ENCODE peak calls at places on chromosome 22, in seven cellular contexts. R is suprapubic skin, K is breast epithelium, F is transverse colon, S is endothelial cell of umbilical vein, I is stomach, L is sigmoid colon. U is an unnamed sample.

GRCh38 chr22:26360169-26360885 is 68.7 kb upstream of the ASPHD2 start:
- DNase-seq in R (peak; percentile 69), K (peak; percentile 49), F (peak; percentile 74), S (peak; percentile 87), I (peak; percentile 72), L (peak; percentile 73), U (peak; percentile 66)

GRCh38 chr22:44391026-44391425 is 78.3 kb upstream of the SHISAL1 start:
- DNase-seq in R (peak; percentile 38), K (no peak), F (no peak), S (no peak), I (no peak), L (no peak), U (no peak)

GRCh38 chr22:44245438-44245837 is 64.7 kb downstream of the PARVG start:
- DNase-seq in R (no peak), K (peak; percentile 12), F (no peak), S (no peak), I (peak; percentile 3), L (no peak), U (no peak)

GRCh38 chr22:49838771-49839717 is 11.4 kb upstream of the BRD1 start:
- DNase-seq in R (no peak), K (no peak), F (peak; percentile 61), S (no peak), I (no peak), L (no peak), U (no peak)

GRCh38 chr22:32618461-32619140 is 144.0 kb downstream of the FBXO7 start:
- DNase-seq in R (no peak), K (peak; percentile 48), F (peak; percentile 37), S (no peak), I (no peak), L (peak; percentile 90), U (no peak)

GRCh38 chr22:17411213-17411612 is 42.0 kb downstream of the CECR2 start:
- DNase-seq in R (no peak), K (no peak), F (no peak), S (no peak), I (no peak), L (no peak), U (no peak)

GRCh38 chr22:48782326-48782725 is 1045.3 kb downstream of the BRD1 start:
- DNase-seq in R (no peak), K (no peak), F (no peak), S (no peak), I (no peak), L (no peak), U (no peak)

GRCh38 chr22:36334081-36334831 is 53.5 kb downstream of the MYH9 start:
- DNase-seq in R (no peak), K (no peak), F (peak; percentile 52), S (no peak), I (no peak), L (peak; percentile 85), U (no peak)

GRCh38 chr22:29647954-29648737 is 44.7 kb downstream of the NF2 start:
- DNase-seq in R (no peak), K (peak; percentile 38), F (no peak), S (no peak), I (no peak), L (no peak), U (no peak)

GRCh38 chr22:50526849-50527801 is 1.7 kb upstream of the SCO2 start:
- DNase-seq in R (no peak), K (peak; percentile 51), F (peak; percentile 74), S (no peak), I (peak; percentile 72), L (peak; percentile 82), U (no peak)

GRCh38 chr22:29205598-29206371 is at the start of gene EMID1:
- DNase-seq in R (no peak), K (no peak), F (peak; percentile 47), S (peak; percentile 10), I (peak; percentile 61), L (peak; percentile 76), U (no peak)

GRCh38 chr22:41508770-41509170 is 35.5 kb downstream of the POLR3H start:
- DNase-seq in R (no peak), K (no peak), F (no peak), S (no peak), I (no peak), L (peak; percentile 75), U (no peak)

GRCh38 chr22:41512421-41513194 is 31.7 kb downstream of the POLR3H start:
- DNase-seq in R (no peak), K (no peak), F (no peak), S (no peak), I (no peak), L (no peak), U (no peak)

GRCh38 chr22:41504397-41504796 is 35.5 kb downstream of the ACO2 start:
- DNase-seq in R (no peak), K (no peak), F (no peak), S (no peak), I (no peak), L (no peak), U (no peak)

GRCh38 chr22:41511521-41511968 is 32.7 kb downstream of the POLR3H start:
- DNase-seq in R (no peak), K (no peak), F (no peak), S (no peak), I (no peak), L (no peak), U (no peak)

GRCh38 chr22:41507330-41508063 is 36.8 kb downstream of the POLR3H start:
- DNase-seq in R (no peak), K (no peak), F (no peak), S (no peak), I (no peak), L (no peak), U (no peak)
- H3K27ac ChIP-seq in R (no peak overlapping the region), K (no peak overlapping the region), F (no peak overlapping the region), S (no peak overlapping the region), I (no peak overlapping the region), L (no peak overlapping the region), U (no peak overlapping the region)

GRCh38 chr22:45452565-45453449 is 39.3 kb downstream of the RIBC2 start:
- DNase-seq in R (no peak), K (no peak), F (no peak), S (no peak), I (no peak), L (no peak), U (no peak)

GRCh38 chr22:45448431-45448830 is 34.9 kb downstream of the RIBC2 start:
- DNase-seq in R (peak; percentile 89), K (no peak), F (no peak), S (no peak), I (no peak), L (peak; percentile 79), U (no peak)

GRCh38 chr22:45451988-45452387 is 38.5 kb downstream of the RIBC2 start:
- DNase-seq in R (no peak), K (no peak), F (no peak), S (no peak), I (no peak), L (no peak), U (no peak)

GRCh38 chr22:45450101-45450785 is 36.8 kb downstream of the RIBC2 start:
- DNase-seq in R (no peak), K (no peak), F (no peak), S (no peak), I (no peak), L (no peak), U (no peak)

DNA sequence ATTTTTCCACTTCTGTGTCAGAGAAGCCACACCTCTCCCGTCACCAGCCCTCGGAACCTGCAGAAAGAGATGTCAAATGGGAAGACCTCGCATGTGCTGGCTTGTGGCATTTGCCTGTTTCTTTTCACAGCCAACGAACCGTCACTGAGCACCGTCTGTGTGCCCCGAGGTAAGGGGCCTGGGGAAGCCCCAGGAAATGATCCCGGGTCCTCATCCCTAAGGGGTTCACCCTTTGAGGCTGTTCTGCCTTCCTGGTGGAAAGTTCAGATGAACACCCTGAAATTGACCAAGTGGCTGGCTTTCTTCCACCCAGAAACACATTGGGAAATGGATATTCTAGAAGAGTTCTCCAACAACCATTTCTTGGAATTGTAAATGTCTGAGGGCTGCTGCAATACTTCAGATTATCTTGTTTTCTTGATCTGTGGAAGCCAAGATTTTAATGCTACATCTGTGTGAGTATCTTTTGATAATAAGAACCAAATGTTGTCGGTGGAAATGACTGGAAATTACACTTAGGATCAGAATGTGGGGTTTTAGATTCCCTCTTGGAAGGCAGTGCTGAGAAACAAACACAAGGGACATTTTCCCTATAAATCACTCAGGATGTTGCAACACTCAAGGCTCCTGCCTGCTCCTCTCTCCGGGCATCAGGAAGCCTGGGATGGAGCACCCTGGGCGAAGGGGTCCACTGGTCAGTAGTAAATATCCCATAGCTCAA is 37.6 kb downstream of the RIBC2 start:
- DNase-seq in R (no peak), K (no peak), F (no peak), S (no peak), I (no peak), L (peak; percentile 83), U (peak; percentile 28)
- TF ChIP-seq POLR2AphosphoS5 in R (peak; percentile 23), K (peak; percentile 67), F (peak; percentile 50), S (no peak), I (peak; percentile 78), L (peak; percentile 69), U (no peak)

GRCh38 chr22:46055851-46056168 is 78.8 kb upstream of the WNT7B start:
- DNase-seq in R (no peak), K (peak; percentile 12), F (no peak), S (no peak), I (no peak), L (no peak), U (no peak)
- H3K27ac ChIP-seq in R (peak overlapping the region; percentile 98), K (peak overlapping the region; percentile 100), F (peak overlapping the region; percentile 99), S (peak overlapping the region; percentile 46), I (peak overlapping the region; percentile 100), L (peak overlapping the region; percentile 100), U (peak overlapping the region; percentile 97)

GRCh38 chr22:41206719-41207118 is 1.6 kb downstream of the L3MBTL2 start:
- DNase-seq in R (no peak), K (no peak), F (no peak), S (no peak), I (no peak), L (no peak), U (no peak)

GRCh38 chr22:41203118-41203517 is 2.0 kb upstream of the L3MBTL2 start:
- DNase-seq in R (no peak), K (no peak), F (no peak), S (no peak), I (no peak), L (no peak), U (no peak)

GRCh38 chr22:41204066-41204465 is 1.0 kb upstream of the L3MBTL2 start:
- DNase-seq in R (no peak), K (no peak), F (no peak), S (no peak), I (no peak), L (no peak), U (no peak)

GRCh38 chr22:41201146-41201545 is 4.0 kb upstream of the L3MBTL2 start:
- DNase-seq in R (no peak), K (no peak), F (no peak), S (no peak), I (no peak), L (no peak), U (no peak)

DNA sequence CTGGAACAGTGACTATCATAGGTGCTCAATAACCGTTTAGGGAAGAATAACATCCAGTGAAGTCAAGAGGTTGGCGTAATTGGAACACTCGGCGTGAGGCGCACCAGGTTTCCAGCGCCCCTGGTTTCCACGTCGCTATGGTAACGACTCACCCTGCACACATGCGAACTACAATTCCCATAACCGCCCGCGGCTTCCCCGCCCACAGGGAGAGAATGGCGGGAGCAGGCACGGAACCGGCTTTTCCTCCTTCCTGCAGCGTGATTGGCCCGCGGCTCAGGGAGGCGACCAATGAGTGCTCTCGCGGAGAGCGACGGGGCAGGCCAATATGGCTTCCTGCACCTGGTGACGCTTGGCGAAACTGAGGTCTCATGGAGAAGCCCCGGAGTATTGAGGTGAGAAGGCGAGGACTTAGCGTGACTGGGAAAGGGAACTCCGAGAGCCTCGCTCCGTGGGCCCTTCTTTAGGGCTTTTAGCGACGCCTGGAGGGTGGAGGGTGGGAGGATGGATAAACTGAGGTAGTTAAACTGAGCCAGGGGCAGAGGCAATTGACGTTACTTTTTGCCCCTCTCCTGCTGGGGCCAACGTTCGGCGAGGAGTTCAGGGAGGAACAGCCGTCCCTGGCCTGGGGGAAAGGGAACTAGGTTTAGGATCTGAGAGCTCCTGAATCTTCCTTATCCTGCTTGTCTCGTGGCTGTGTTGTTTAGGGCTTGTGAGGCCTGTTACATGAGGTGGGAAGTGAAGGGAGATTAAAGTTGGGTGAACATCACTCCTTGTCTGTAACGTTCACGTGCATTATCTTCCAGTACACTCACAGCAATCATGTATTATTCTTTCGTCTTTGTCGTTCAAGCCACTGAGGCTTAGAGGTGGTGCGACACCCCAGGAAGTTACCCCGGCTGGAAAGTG is at the start of gene L3MBTL2:
- DNase-seq in R (peak; percentile 99), K (peak; percentile 97), F (peak; percentile 98), S (peak; percentile 98), I (peak; percentile 98), L (peak; percentile 99), U (peak; percentile 83)
- TF ChIP-seq POLR2AphosphoS5 in R (no peak), K (no peak), F (peak; percentile 67), S (peak; percentile 64), I (peak; percentile 94), L (peak; percentile 93), U (peak; percentile 86)

U was measured in SK-N-MC.